ENCODE peak calls at places on chromosome 1, in five cellular contexts. T, I, W, P and C are unnamed samples.

GRCh38 chr1:200129480-200129879 is 102.0 kb downstream of the NR5A2 start:
- DNase-seq in T (no peak), I (no peak), P (no peak), W (no peak), C (peak; percentile 9)

GRCh38 chr1:201999625-202000238 is 10.7 kb upstream of the ELF3 start:
- DNase-seq in W (peak; percentile 88), I (peak; percentile 57), T (peak; percentile 60), P (peak; percentile 83), C (peak; percentile 69)

GRCh38 chr1:55827350-55827749 is 612.2 kb upstream of the USP24 start:
- DNase-seq in I (no peak), P (peak; percentile 18), W (no peak), T (peak; percentile 97), C (peak; percentile 96)

GRCh38 chr1:203557390-203557789 is 63.4 kb downstream of the OPTC start:
- DNase-seq in P (no peak), W (no peak), T (peak; percentile 86), I (no peak), C (peak; percentile 80)

GRCh38 chr1:214029796-214030195 is 42.0 kb downstream of the PROX1 start:
- DNase-seq in P (no peak), T (peak; percentile 5), W (no peak), I (no peak), C (no peak)

GRCh38 chr1:210626341-210626740 is 297.6 kb downstream of the HHAT start:
- DNase-seq in I (no peak), T (no peak), W (no peak), P (no peak), C (no peak)

GRCh38 chr1:86913399-86913895 is 479 bp downstream of the SELENOF start:
- DNase-seq in I (peak; percentile 4), P (peak; percentile 2), W (no peak), T (peak; percentile 52), C (peak; percentile 80)

GRCh38 chr1:186212574-186213224 is 162.4 kb downstream of the TPR start:
- DNase-seq in I (peak; percentile 57), P (peak; percentile 92), T (peak; percentile 97), W (peak; percentile 64), C (peak; percentile 88)

GRCh38 chr1:156931553-156931952 is 11.1 kb downstream of the LRRC71 start:
- DNase-seq in T (no peak), I (no peak), W (no peak), P (no peak), C (peak; percentile 35)